ENCODE peak calls at places on chromosomes 12 and 14, in ten cellular contexts. H, F, R, O, N, J, U, B, Q and V are unnamed samples.
A peak's percentile ranks its signal among the peaks of the same experiment; 100 is the strongest.

GRCh38 chr12:130920711-130921381 is 32.9 kb upstream of the ADGRD1 start:
- DNase-seq in U (no peak), F (no peak), H (no peak), O (peak; percentile 82), R (no peak), Q (no peak), J (peak; percentile 86), B (no peak), N (no peak), V (no peak)

GRCh38 chr12:50086148-50086547 is 1.0 kb downstream of the SMARCD1 start:
- DNase-seq in O (no peak), J (no peak), Q (peak; percentile 54), B (peak; percentile 27), H (no peak), N (no peak), U (no peak), R (no peak), F (no peak), V (no peak)

GRCh38 chr12:6607751-6608591 is 792 bp upstream of the CHD4 start:
- DNase-seq in U (peak; percentile 81), F (no peak), N (peak; percentile 83), Q (peak; percentile 68), R (no peak), H (peak; percentile 76), O (peak; percentile 65), J (peak; percentile 86), B (peak; percentile 78), V (peak; percentile 92)

GRCh38 chr12:27142102-27142721 is 59.8 kb upstream of the C12orf71 start:
- DNase-seq in O (peak; percentile 30), R (no peak), U (peak; percentile 25), F (peak; percentile 51), N (peak; percentile 35), J (peak; percentile 85), Q (peak; percentile 76), H (peak; percentile 73), B (peak; percentile 96), V (peak; percentile 79)

GRCh38 chr12:1914116-1914911 is 4.1 kb downstream of the CACNA2D4 start:
- DNase-seq in N (no peak), J (peak; percentile 48), O (no peak), H (no peak), U (no peak), Q (no peak), F (no peak), B (no peak), R (peak; percentile 25), V (no peak)

GRCh38 chr12:132638541-132639408 is 20.2 kb downstream of the P2RX2 start:
- DNase-seq in Q (peak; percentile 28), O (peak; percentile 58), F (no peak), N (no peak), U (no peak), H (peak; percentile 71), B (peak; percentile 63), J (no peak), R (no peak), V (no peak)

GRCh38 chr12:44509471-44509870 is 366.6 kb downstream of the NELL2 start:
- DNase-seq in B (no peak), N (no peak), Q (no peak), H (no peak), R (no peak), U (no peak), F (no peak), J (no peak), O (no peak), V (no peak)

GRCh38 chr12:78916845-78917480 is 52.4 kb downstream of the SYT1 start:
- DNase-seq in F (no peak), N (no peak), O (no peak), R (no peak), Q (no peak), U (no peak), J (no peak), B (peak; percentile 45), H (no peak), V (no peak)

GRCh38 chr12:13474381-13474780 is 277.9 kb downstream of the EMP1 start:
- DNase-seq in J (no peak), Q (no peak), H (no peak), F (no peak), B (no peak), R (no peak), N (no peak), O (no peak), U (no peak), V (peak; percentile 56)

GRCh38 chr14:60248697-60249314 is at the start of gene PPM1A:
- DNase-seq in H (peak; percentile 91), Q (peak; percentile 92), J (peak; percentile 97), B (peak; percentile 100), N (peak; percentile 94), F (peak; percentile 93), O (peak; percentile 97), U (peak; percentile 94), R (peak; percentile 99), V (peak; percentile 99)
- H3K4me3 ChIP-seq in H (peak within 1 kb of the TSS; percentile 97), Q (peak within 1 kb of the TSS; percentile 99), J (peak within 1 kb of the TSS; percentile 92), B (peak within 1 kb of the TSS; percentile 69), N (peak within 1 kb of the TSS; percentile 79), F (peak within 1 kb of the TSS; percentile 97), O (peak within 1 kb of the TSS; percentile 96), U (peak within 1 kb of the TSS; percentile 78), R (peak within 1 kb of the TSS; percentile 71), V (peak within 1 kb of the TSS; percentile 94)

GRCh38 chr12:124994435-124994975 is 1.1 kb downstream of the BRI3BP start:
- DNase-seq in U (no peak), B (peak; percentile 27), R (peak; percentile 83), O (no peak), Q (peak; percentile 91), J (no peak), F (no peak), N (no peak), H (no peak), V (peak; percentile 74)

GRCh38 chr12:124993568-124994434 is at the start of gene BRI3BP:
- DNase-seq in F (peak; percentile 80), Q (peak; percentile 73), R (peak; percentile 95), O (peak; percentile 36), B (peak; percentile 70), H (peak; percentile 55), J (peak; percentile 69), U (peak; percentile 68), N (peak; percentile 70), V (peak; percentile 79)

GRCh38 chr12:124998705-124999104 is 5.3 kb downstream of the BRI3BP start:
- DNase-seq in B (no peak), Q (no peak), O (no peak), N (no peak), H (no peak), U (no peak), J (no peak), F (no peak), R (peak; percentile 8), V (no peak)

GRCh38 chr12:124992874-124993567 is 424 bp upstream of the BRI3BP start:
- DNase-seq in Q (peak; percentile 91), N (peak; percentile 86), U (peak; percentile 80), B (peak; percentile 89), H (peak; percentile 86), R (peak; percentile 73), O (no peak), J (no peak), F (no peak), V (peak; percentile 97)

DNA sequence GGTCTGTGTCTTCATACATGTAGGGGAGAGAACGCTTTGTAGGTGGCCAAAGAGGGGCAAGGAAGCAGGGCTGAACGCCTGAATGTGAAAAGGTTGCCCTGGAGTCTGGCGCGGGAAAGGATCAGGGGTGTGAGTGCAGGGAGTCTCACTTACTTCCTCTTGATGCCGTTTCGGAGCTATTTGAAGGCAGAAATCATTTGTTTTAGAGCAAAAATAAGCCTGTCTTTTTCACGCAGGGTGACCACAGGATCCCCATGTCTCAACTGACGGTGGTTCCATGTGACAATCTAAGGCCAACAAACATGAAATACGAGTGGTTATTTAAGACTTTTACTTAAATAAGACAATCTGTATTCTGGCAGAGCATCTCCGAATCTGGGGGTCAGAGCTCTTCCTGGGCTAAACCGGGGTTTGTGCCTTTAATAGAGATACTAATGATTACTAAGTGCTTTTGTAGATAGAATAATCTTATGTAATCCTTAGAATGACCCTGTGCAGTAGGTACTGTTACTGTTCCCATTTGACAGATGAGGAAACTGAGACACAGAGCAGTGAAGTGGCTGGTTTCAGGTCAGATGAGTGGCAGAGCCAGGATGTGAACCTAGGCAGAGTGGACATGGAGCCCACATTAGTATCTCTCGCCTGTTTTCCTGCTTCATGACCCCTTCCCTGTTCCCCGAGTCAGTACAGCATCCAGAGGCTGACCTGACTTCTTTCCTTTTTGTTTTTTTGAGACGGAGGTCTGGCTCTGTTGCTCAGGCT is 1.9 kb downstream of the BRI3BP start:
- DNase-seq in B (no peak), U (no peak), H (no peak), N (no peak), F (no peak), O (no peak), Q (peak; percentile 52), J (no peak), R (peak; percentile 37), V (peak; percentile 59)
- H3K4me3 ChIP-seq in B (peak overlapping the region; percentile 78), U (peak overlapping the region; percentile 69), H (peak overlapping the region; percentile 81), N (no peak overlapping the region), F (peak overlapping the region; percentile 71), O (no peak overlapping the region), Q (no peak overlapping the region), J (no peak overlapping the region), R (no peak overlapping the region), V (peak overlapping the region; percentile 93)

DNA sequence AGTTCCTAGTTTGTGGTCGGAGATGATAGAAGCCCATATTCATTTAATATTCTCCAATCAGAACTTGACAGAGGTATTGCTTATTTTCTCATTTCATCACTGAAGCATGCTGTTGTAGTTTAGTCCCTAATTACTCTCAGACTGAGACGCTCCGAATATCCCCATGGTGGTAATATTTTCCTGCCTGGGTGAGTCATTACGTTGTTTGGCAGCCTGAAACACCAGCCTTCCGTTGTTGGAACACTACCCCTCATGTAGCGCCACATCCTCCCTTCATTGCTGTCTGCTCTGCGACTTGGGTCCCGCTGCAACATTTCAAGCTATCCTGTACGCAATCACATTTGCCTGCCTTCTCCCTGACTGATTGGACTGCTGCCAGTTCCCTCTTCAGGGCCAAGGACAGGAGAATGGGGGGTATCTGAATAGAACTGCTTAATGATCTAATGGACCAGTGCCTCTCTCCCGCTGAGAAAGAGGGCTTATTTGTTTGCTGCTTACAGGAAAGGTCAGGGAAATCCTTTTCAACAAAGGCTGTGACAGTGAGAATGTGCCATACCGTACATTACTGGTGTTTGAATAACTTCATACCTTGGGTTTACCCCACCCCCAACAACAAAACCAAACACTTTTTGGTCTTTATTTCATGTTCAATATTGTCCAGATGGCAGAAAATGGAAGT is 369.2 kb downstream of the NPAS3 start:
- DNase-seq in N (no peak), O (peak; percentile 22), R (no peak), Q (no peak), H (no peak), J (no peak), U (no peak), B (peak; percentile 16), F (peak; percentile 42), V (no peak)
- H3K4me3 ChIP-seq in N (no peak overlapping the region), O (no peak overlapping the region), R (no peak overlapping the region), Q (no peak overlapping the region), H (no peak overlapping the region), J (no peak overlapping the region), U (no peak overlapping the region), B (no peak overlapping the region), F (peak overlapping the region; percentile 37), V (no peak overlapping the region)

DNA sequence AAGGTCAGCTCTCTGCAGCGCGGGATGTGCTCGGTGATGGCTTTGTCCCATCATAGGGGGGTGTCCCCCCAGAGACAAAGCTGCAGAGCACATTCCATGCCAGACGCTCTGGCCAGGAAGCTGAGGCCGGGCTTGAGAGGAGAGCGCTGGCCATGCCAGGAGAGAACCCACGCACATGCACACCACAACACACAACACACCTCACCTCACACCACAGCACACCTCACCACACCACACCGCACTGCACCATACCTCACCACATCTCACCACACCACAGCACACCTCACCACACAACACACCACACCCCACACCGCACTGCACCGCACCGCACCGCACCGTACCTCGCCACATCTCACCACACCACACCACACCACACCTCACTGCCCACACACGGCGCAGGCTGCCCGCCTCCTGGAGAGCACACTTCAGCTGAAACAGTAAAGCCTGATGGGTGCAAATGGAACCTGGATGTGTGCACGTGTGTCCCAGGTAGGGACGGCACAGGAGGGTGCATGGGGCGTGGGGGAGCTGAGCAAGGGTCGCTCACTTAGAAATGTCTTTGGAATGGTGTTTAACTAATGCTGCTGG is 10.8 kb downstream of the ANKRD9 start:
- DNase-seq in R (no peak), B (no peak), U (no peak), J (no peak), N (no peak), Q (no peak), F (no peak), H (no peak), O (no peak), V (no peak)
- H3K4me3 ChIP-seq in R (no peak overlapping the region), B (no peak overlapping the region), U (no peak overlapping the region), J (no peak overlapping the region), N (no peak overlapping the region), Q (no peak overlapping the region), F (no peak overlapping the region), H (no peak overlapping the region), O (no peak overlapping the region), V (no peak overlapping the region)